ENCODE peak calls at places on chromosomes 13 and 19, in eight cellular contexts. O, F, I, V, D, Q, W and R are unnamed samples.

GRCh38 chr19:30065680-30066606 is 123.9 kb downstream of the URI1 start:
- DNase-seq in W (peak; percentile 40), V (no peak), O (no peak), Q (no peak), D (no peak), I (no peak), F (peak; percentile 23), R (no peak)

GRCh38 chr13:30071890-30072817 is 221.7 kb upstream of the UBL3 start:
- DNase-seq in O (peak; percentile 4), D (no peak), Q (no peak), I (no peak), W (no peak), F (peak; percentile 92), V (peak; percentile 88), R (peak; percentile 90)

GRCh38 chr19:18781047-18781600 is 10.0 kb downstream of the COMP start:
- DNase-seq in D (no peak), O (no peak), W (no peak), Q (no peak), I (no peak), V (no peak), F (no peak), R (no peak)

GRCh38 chr19:54638683-54639082 is 8.4 kb downstream of the LILRB1 start:
- DNase-seq in O (no peak), F (no peak), Q (no peak), W (no peak), V (no peak), D (no peak), I (no peak), R (no peak)

GRCh38 chr19:28466107-28467045 is 746.6 kb downstream of the UQCRFS1 start:
- DNase-seq in V (peak; percentile 77), O (peak; percentile 66), W (peak; percentile 88), I (peak; percentile 26), D (no peak), Q (no peak), F (peak; percentile 61), R (peak; percentile 67)

GRCh38 chr19:1217366-1217765 is 11.8 kb downstream of the STK11 start:
- DNase-seq in Q (no peak), W (no peak), D (no peak), I (no peak), F (no peak), V (no peak), O (no peak), R (no peak)

GRCh38 chr13:64709079-64709478 is 2521.1 kb downstream of the PCDH9 start:
- DNase-seq in I (no peak), D (no peak), V (no peak), W (no peak), Q (no peak), F (no peak), O (no peak), R (no peak)

GRCh38 chr13:24692541-24692940 is 12.3 kb downstream of the ATP12A start:
- DNase-seq in W (no peak), D (no peak), F (no peak), I (no peak), Q (no peak), V (no peak), O (no peak), R (no peak)

GRCh38 chr13:113005076-113005865 is 36.3 kb downstream of the MCF2L start:
- DNase-seq in Q (no peak), O (no peak), V (no peak), W (no peak), F (no peak), D (no peak), I (no peak), R (no peak)

GRCh38 chr13:32150794-32151193 is 119.2 kb downstream of the FRY start:
- DNase-seq in I (peak; percentile 39), W (peak; percentile 93), Q (no peak), V (peak; percentile 25), F (no peak), D (peak; percentile 82), O (no peak), R (no peak)

GRCh38 chr19:11196406-11197287 is 698 bp downstream of the KANK2 start:
- DNase-seq in Q (peak; percentile 63), D (peak; percentile 82), O (no peak), V (peak; percentile 48), I (no peak), F (peak; percentile 36), W (no peak), R (peak; percentile 53)

GRCh38 chr13:50376895-50377575 is 361.8 kb downstream of the KCNRG start:
- DNase-seq in D (no peak), O (no peak), V (no peak), Q (no peak), W (no peak), I (no peak), F (no peak), R (no peak)

GRCh38 chr13:29925457-29925856 is 75.0 kb upstream of the UBL3 start:
- DNase-seq in V (peak; percentile 90), Q (peak; percentile 76), W (peak; percentile 95), F (peak; percentile 91), D (no peak), O (peak; percentile 87), I (peak; percentile 45), R (peak; percentile 21)

GRCh38 chr13:42875448-42876269 is 94.3 kb downstream of the FAM216B start:
- DNase-seq in F (no peak), V (no peak), D (peak; percentile 72), W (no peak), I (no peak), Q (no peak), O (no peak), R (no peak)

GRCh38 chr13:80312967-80313366 is 28.0 kb downstream of the SPRY2 start:
- DNase-seq in F (no peak), O (no peak), V (no peak), W (no peak), Q (no peak), I (no peak), D (no peak), R (no peak)

GRCh38 chr13:112653821-112654220 is 36.0 kb upstream of the ATP11A start:
- DNase-seq in W (no peak), O (no peak), Q (no peak), V (no peak), F (no peak), D (no peak), I (no peak), R (no peak)

GRCh38 chr13:105847532-105848295 is 687.7 kb downstream of the EFNB2 start:
- DNase-seq in I (no peak), D (no peak), Q (no peak), W (no peak), O (no peak), F (no peak), V (no peak), R (no peak)

GRCh38 chr19:46727036-46727501 is 10.2 kb upstream of the PRKD2 start:
- DNase-seq in W (no peak), Q (no peak), I (no peak), O (no peak), V (no peak), D (no peak), F (no peak), R (no peak)

GRCh38 chr13:79988573-79988972 is 352.4 kb downstream of the SPRY2 start:
- DNase-seq in D (no peak), Q (no peak), V (no peak), F (peak; percentile 37), I (no peak), O (no peak), W (no peak), R (no peak)

GRCh38 chr13:99347911-99348451 is 40.8 kb upstream of the GPR183 start:
- DNase-seq in Q (no peak), D (no peak), O (no peak), I (no peak), W (no peak), V (no peak), F (no peak), R (no peak)

GRCh38 chr19:29273000-29273691 is 60.2 kb upstream of the UQCRFS1 start:
- DNase-seq in F (no peak), D (no peak), O (peak; percentile 52), V (no peak), I (no peak), Q (no peak), W (peak; percentile 23), R (no peak)

GRCh38 chr19:7900401-7900870 is 3.2 kb upstream of the MAP2K7 start:
- DNase-seq in Q (no peak), O (no peak), F (no peak), I (no peak), W (peak; percentile 87), V (no peak), D (peak; percentile 38), R (no peak)

DNA sequence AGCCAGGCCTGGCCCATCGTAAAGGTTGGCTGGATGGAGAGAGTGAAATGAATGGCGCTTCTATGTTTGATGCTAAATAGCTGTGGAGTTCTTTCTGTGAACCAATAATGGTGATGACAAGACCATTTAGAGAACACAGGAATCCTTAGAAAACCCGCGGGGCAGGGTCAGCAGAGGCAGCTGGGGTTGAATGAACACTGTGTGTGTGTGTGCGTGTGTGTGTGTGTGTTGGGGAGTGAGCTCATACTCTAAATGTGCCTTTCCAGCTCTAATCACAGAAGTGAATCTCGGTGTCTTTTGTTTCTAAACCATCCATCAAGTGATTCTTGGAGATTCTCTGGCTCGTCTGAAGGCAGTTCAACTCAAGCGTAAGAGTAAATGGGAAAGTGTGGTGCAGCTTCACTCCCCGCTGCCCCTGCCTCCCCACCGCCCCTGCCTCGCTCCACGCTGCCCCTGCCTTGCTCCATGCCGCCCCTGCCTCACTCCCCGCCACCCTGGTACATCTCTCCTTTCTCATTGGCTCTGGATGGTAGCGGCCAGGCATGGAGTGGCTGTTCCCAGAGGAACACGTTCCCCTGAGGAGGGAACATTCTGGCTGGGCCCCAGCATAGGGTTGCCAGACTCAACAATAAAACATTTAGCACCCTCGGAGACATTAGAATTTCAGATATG is 21.2 kb downstream of the TMPRSS9 start:
- DNase-seq in D (no peak), Q (no peak), O (no peak), F (no peak), I (no peak), W (no peak), V (no peak), R (no peak)
- TF ChIP-seq POLR2A in D (no peak), Q (no peak), O (no peak), F (no peak), I (no peak), W (no peak), V (no peak), R (no peak)

GRCh38 chr19:40413291-40413994 is at the start of gene PRX:
- DNase-seq in W (no peak), F (no peak), O (no peak), I (no peak), D (no peak), Q (no peak), V (no peak), R (no peak)
- TF ChIP-seq POLR2A in W (no peak), F (no peak), O (no peak), I (peak; percentile 73), D (no peak), Q (no peak), V (no peak), R (no peak)

GRCh38 chr19:49786432-49786831 is 19.6 kb downstream of the AP2A1 start:
- DNase-seq in I (no peak), V (no peak), Q (no peak), W (no peak), D (peak; percentile 39), F (no peak), O (peak; percentile 46), R (no peak)
- TF ChIP-seq POLR2A in I (no peak), V (no peak), Q (no peak), W (no peak), D (no peak), F (no peak), O (no peak), R (no peak)

GRCh38 chr19:2249010-2249866 is at the start of gene AMH:
- DNase-seq in V (no peak), W (no peak), I (no peak), D (peak; percentile 39), O (no peak), Q (no peak), F (no peak), R (no peak)
- TF ChIP-seq POLR2A in V (no peak), W (no peak), I (no peak), D (no peak), O (no peak), Q (no peak), F (no peak), R (no peak)

GRCh38 chr19:41399091-41399490 is 1.5 kb downstream of the BCKDHA start:
- DNase-seq in Q (no peak), I (no peak), F (no peak), O (no peak), V (no peak), D (no peak), W (no peak), R (no peak)
- TF ChIP-seq POLR2A in Q (no peak), I (no peak), F (no peak), O (no peak), V (no peak), D (no peak), W (no peak), R (no peak)